ENCODE peak calls at places on chromosomes 13 and 19, in five cellular contexts. Z is transverse colon, T is HCT116, X is breast epithelium, R is K562. B is an unnamed sample.

GRCh38 chr19:50173144-50173543 is 10.1 kb upstream of the IZUMO2 start:
- DNase-seq in Z (peak; percentile 81), T (no peak), X (no peak), R (no peak), B (no peak)

GRCh38 chr19:44960906-44961734 is 5.9 kb downstream of the CLPTM1 start:
- DNase-seq in Z (peak; percentile 17), T (no peak), X (no peak), R (no peak), B (no peak)

GRCh38 chr19:15213715-15214381 is 13.1 kb upstream of the NOTCH3 start:
- DNase-seq in Z (no peak), T (no peak), X (no peak), R (no peak), B (no peak)

GRCh38 chr19:41356984-41357739 is 3.4 kb upstream of the TGFB1 start:
- DNase-seq in Z (no peak), T (no peak), X (no peak), R (no peak), B (no peak)

GRCh38 chr13:109610517-109610916 is 175.9 kb downstream of the IRS2 start:
- DNase-seq in Z (peak; percentile 55), T (peak; percentile 3), X (no peak), R (no peak), B (no peak)

GRCh38 chr19:3420909-3421619 is 54.7 kb downstream of the NFIC start:
- DNase-seq in Z (no peak), T (no peak), X (no peak), R (no peak), B (no peak)

GRCh38 chr13:44432595-44432994 is 59.0 kb downstream of the SERP2 start:
- DNase-seq in Z (no peak), T (no peak), X (no peak), R (no peak), B (no peak)

GRCh38 chr19:36207605-36208252 is 6.7 kb downstream of the ZNF565 start:
- DNase-seq in Z (no peak), T (no peak), X (no peak), R (no peak), B (no peak)

GRCh38 chr13:36601186-36601585 is 72.6 kb upstream of the SERTM1 start:
- DNase-seq in Z (no peak), T (no peak), X (no peak), R (no peak), B (no peak)

GRCh38 chr13:110388141-110388943 is 81.3 kb downstream of the COL4A2 start:
- DNase-seq in Z (peak; percentile 52), T (no peak), X (no peak), R (no peak), B (peak; percentile 94)

GRCh38 chr19:31675187-31675913 is 326.1 kb upstream of the TSHZ3 start:
- DNase-seq in Z (no peak), T (no peak), X (no peak), R (no peak), B (no peak)

GRCh38 chr13:44719857-44720671 is 143.9 kb upstream of the TSC22D1 start:
- DNase-seq in Z (no peak), T (no peak), X (no peak), R (no peak), B (no peak)

GRCh38 chr19:54160182-54160811 is 776 bp upstream of the LENG1 start:
- DNase-seq in Z (no peak), T (no peak), X (no peak), R (peak; percentile 57), B (no peak)

GRCh38 chr19:55146078-55146647 is 2.8 kb downstream of the TNNT1 start:
- DNase-seq in Z (no peak), T (peak; percentile 64), X (no peak), R (peak; percentile 88), B (no peak)

GRCh38 chr13:79775830-79776229 is 294.9 kb downstream of the NDFIP2 start:
- DNase-seq in Z (peak; percentile 36), T (peak; percentile 7), X (no peak), R (no peak), B (peak; percentile 32)

GRCh38 chr13:79812070-79812850 is 331.3 kb downstream of the NDFIP2 start:
- DNase-seq in Z (no peak), T (no peak), X (no peak), R (no peak), B (no peak)

GRCh38 chr13:113082198-113083021 is 23.2 kb upstream of the F7 start:
- DNase-seq in Z (no peak), T (no peak), X (no peak), R (no peak), B (no peak)

GRCh38 chr19:6580313-6580712 is 10.6 kb downstream of the CD70 start:
- DNase-seq in Z (no peak), T (peak; percentile 77), X (no peak), R (no peak), B (no peak)

GRCh38 chr13:54226866-54227265 is 1198.3 kb downstream of the OLFM4 start:
- DNase-seq in Z (no peak), T (no peak), X (no peak), R (no peak), B (no peak)

GRCh38 chr13:40442191-40442590 is 224.2 kb downstream of the FOXO1 start:
- DNase-seq in Z (no peak), T (no peak), X (no peak), R (no peak), B (no peak)

GRCh38 chr13:59566544-59566943 is 597.2 kb downstream of the DIAPH3 start:
- DNase-seq in Z (no peak), T (no peak), X (no peak), R (no peak), B (no peak)

GRCh38 chr13:60765700-60766411 is 368.8 kb downstream of the TDRD3 start:
- DNase-seq in Z (no peak), T (no peak), X (no peak), R (no peak), B (no peak)

GRCh38 chr19:5138606-5139594 is 170.0 kb downstream of the KDM4B start:
- DNase-seq in Z (peak; percentile 71), T (no peak), X (no peak), R (no peak), B (peak; percentile 37)

GRCh38 chr19:5046339-5047039 is 77.6 kb downstream of the KDM4B start:
- DNase-seq in Z (peak; percentile 74), T (no peak), X (peak; percentile 83), R (no peak), B (no peak)

GRCh38 chr13:25816239-25816638 is 235.6 kb downstream of the SHISA2 start:
- DNase-seq in Z (no peak), T (no peak), X (no peak), R (no peak), B (no peak)

GRCh38 chr13:23979361-23980159 is 82.3 kb upstream of the C1QTNF9B start:
- DNase-seq in Z (peak; percentile 67), T (no peak), X (peak; percentile 70), R (no peak), B (no peak)

GRCh38 chr19:43777163-43777700 is 3.5 kb downstream of the KCNN4 start:
- DNase-seq in Z (no peak), T (no peak), X (no peak), R (no peak), B (no peak)

GRCh38 chr13:59480857-59481256 is 682.9 kb downstream of the DIAPH3 start:
- DNase-seq in Z (no peak), T (no peak), X (no peak), R (no peak), B (no peak)

DNA sequence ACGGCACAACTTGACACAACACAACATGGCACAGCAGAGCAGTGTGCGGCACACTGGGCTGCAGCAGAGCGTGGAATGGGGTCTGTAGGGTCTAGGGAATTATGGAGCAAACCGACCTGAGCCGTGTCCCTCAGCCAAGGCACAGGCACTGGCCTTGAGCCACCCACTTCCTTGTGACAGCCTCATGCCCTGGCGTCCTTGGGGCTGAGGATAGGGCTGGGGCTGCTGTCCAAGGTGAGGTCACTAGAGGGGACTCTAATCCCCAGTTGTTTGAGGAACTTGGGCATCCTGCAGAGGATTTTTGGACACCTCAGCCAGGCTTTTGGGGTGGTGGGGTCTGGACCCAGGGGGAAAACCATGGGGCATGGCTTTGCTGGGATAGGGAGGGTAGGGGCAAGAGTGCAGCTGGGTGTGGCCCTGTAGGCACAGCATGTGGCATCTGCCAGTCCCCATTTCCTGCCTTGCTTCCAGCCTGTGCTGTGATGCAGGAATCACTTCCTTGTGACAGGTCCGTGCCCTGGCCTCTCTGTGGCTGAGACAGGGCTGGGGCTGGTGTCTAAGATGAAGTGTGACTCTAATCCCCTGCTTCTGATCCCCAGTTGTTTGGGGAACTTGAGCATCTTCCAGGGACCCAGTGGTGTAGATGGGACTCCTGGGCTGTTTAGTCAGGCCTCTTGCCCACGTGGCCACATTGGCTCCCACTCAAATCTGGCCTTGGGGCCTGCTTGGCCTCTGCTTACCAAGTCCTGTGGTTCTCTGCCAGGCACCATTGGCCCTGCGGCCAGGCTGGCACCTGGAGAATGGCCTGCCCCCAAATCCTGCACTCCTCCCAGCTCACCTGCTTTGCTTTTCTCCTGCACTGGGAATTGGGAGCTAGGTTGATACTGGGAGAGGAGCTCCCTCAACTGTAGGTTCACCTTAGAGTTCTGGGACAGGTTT is 78.5 kb downstream of the SCGB2B2 start:
- DNase-seq in Z (no peak), T (no peak), X (peak; percentile 51), R (no peak), B (no peak)
- TF ChIP-seq POLR2AphosphoS5 in Z (no peak), T (no peak), X (no peak), R (no peak), B (no peak)

DNA sequence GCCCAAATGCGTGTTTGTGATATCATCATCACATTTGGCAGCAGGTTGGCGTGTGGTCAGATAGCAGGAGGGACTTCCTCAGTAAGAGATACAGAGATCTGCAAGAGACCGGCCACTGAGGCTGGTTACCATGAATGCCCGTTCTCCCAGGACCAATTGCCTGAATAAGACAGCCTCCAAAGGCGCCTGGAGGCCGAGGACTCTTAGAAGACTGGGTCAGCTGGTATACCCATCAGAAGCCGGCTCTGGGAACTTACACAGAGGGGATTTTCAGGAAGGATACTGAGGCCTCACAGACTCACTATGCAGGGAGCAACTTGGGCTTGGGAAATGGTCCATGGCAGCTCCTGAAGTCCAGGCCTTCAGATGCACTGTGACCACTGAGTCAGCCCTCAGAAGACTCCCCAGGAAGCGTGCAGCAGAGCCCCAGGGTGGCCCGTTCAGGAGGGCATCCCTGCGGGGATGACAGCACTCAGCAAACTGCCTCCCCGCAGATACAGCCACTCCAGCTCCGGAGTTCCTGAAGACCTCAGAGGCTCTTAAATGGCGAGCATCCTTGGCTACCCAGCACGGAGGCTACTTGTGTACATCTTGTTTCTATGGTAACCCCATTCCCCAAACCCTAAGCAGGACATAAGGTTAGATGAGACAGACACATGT is 26.4 kb upstream of the VSTM2B start:
- DNase-seq in Z (no peak), T (no peak), X (no peak), R (no peak), B (no peak)
- H3K9me3 ChIP-seq in Z (no peaks in the 10 kb centered on the region), T (no peaks in the 10 kb centered on the region), X (no peaks in the 10 kb centered on the region), R (no peaks in the 10 kb centered on the region), B (no peaks in the 10 kb centered on the region)

GRCh38 chr13:101714195-101714594 is 261.7 kb downstream of the ITGBL1 start:
- DNase-seq in Z (no peak), T (no peak), X (no peak), R (no peak), B (no peak)
- TF ChIP-seq POLR2AphosphoS5 in Z (no peak), T (no peak), X (no peak), R (no peak), B (no peak)

DNA sequence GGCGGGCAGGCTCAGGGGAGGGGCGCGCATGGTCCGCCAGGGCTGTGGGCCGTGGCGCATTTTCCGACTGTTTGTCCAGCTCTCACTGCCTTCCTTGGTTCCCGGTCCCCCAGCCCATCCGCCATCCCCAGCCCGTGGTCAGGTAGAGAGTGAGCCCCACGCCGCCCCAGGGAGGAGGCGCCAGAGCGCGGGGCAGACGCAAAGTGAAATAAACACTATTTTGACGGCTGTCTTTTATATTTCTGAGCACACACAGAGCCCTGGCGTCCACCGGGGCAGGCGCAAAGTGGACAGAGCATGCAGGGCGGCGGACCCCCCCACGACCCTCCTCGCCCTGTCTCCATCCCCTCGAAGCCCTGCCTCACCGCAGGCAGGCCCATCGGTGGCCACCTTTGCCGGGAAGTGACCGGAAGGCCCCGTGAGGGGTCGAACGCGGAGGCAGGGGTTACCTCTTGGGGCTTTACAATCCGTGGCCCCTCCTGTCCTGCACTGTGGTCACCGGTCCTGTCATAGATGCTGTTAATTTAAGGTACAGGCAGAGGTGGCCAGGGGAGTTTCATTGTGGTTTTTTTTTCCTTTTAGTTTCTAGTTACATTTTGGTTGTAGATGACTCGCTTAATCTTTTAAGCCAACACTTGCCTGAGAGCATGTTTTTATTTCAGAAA is 13.2 kb downstream of the COMP start:
- DNase-seq in Z (no peak), T (no peak), X (no peak), R (no peak), B (no peak)
- H3K9me3 ChIP-seq in Z (no peaks in the 10 kb centered on the region), T (no peaks in the 10 kb centered on the region), X (no peaks in the 10 kb centered on the region), R (no peaks in the 10 kb centered on the region), B (no peaks in the 10 kb centered on the region)